ENCODE peak calls at places on chromosomes 16 and 17, in ten cellular contexts. D, G, H, F, Q, W, I, R, J and Y are unnamed samples.

GRCh38 chr17:27846042-27846655 is 45.8 kb upstream of the NOS2 start:
- DNase-seq in D (no peak), G (no peak), H (no peak), F (no peak), Q (no peak), W (no peak), I (no peak), R (no peak), J (no peak), Y (no peak)

GRCh38 chr17:55005520-55005919 is 37.0 kb downstream of the STXBP4 start:
- DNase-seq in D (no peak), G (peak), H (peak), F (no peak), Q (no peak), W (no peak), I (no peak), R (no peak), J (no peak), Y (no peak)

GRCh38 chr17:39360537-39360936 is 40.9 kb downstream of the FBXL20 start:
- DNase-seq in D (no peak), G (no peak), H (no peak), F (no peak), Q (no peak), W (no peak), I (no peak), R (no peak), J (no peak), Y (no peak)

GRCh38 chr17:31744541-31744951 is 114.5 kb downstream of the COPRS start:
- DNase-seq in D (no peak), G (no peak), H (no peak), F (no peak), Q (no peak), W (peak), I (no peak), R (no peak), J (no peak), Y (no peak)

GRCh38 chr16:82587289-82587688 is 39.5 kb upstream of the CDH13 start:
- DNase-seq in D (no peak), G (no peak), H (no peak), F (no peak), Q (no peak), W (no peak), I (no peak), R (no peak), J (no peak), Y (no peak)

GRCh38 chr17:74798239-74798707 is 22.1 kb upstream of the NAT9 start:
- DNase-seq in D (no peak), G (no peak), H (no peak), F (no peak), Q (no peak), W (no peak), I (no peak), R (no peak), J (no peak), Y (no peak)

GRCh38 chr16:30095166-30096078 is 591 bp downstream of the YPEL3 start:
- DNase-seq in D (no peak), G (peak), H (no peak), F (no peak), Q (peak), W (no peak), I (no peak), R (peak), J (no peak), Y (no peak)

GRCh38 chr17:38752930-38753506 is 477 bp downstream of the PSMB3 start:
- DNase-seq in D (no peak), G (no peak), H (no peak), F (no peak), Q (peak), W (no peak), I (no peak), R (no peak), J (no peak), Y (no peak)

GRCh38 chr17:72150632-72151460 is 30.0 kb downstream of the SOX9 start:
- DNase-seq in D (no peak), G (peak), H (no peak), F (no peak), Q (no peak), W (no peak), I (no peak), R (no peak), J (peak), Y (no peak)

GRCh38 chr16:6018848-6019489 is 921.4 kb upstream of the EEF2KMT start:
- DNase-seq in D (no peak), G (peak), H (no peak), F (no peak), Q (peak), W (no peak), I (no peak), R (no peak), J (peak), Y (no peak)

GRCh38 chr17:43915561-43915960 is 8.2 kb upstream of the MPP2 start:
- DNase-seq in D (no peak), G (no peak), H (no peak), F (no peak), Q (no peak), W (no peak), I (no peak), R (no peak), J (no peak), Y (no peak)

GRCh38 chr16:24539850-24540484 is 601 bp downstream of the RBBP6 start:
- DNase-seq in D (peak), G (peak), H (no peak), F (peak), Q (peak), W (peak), I (peak), R (peak), J (no peak), Y (peak)

GRCh38 chr16:29972500-29972899 is 1.2 kb upstream of the TAOK2 start:
- DNase-seq in D (no peak), G (no peak), H (no peak), F (no peak), Q (no peak), W (no peak), I (no peak), R (no peak), J (no peak), Y (no peak)

GRCh38 chr17:67800495-67800928 is 24.8 kb upstream of the BPTF start:
- DNase-seq in D (peak), G (peak), H (peak), F (peak), Q (no peak), W (peak), I (peak), R (peak), J (peak), Y (peak)

GRCh38 chr16:80670170-80670865 is 129.5 kb downstream of the DYNLRB2 start:
- DNase-seq in D (no peak), G (no peak), H (no peak), F (no peak), Q (no peak), W (no peak), I (no peak), R (no peak), J (no peak), Y (no peak)

GRCh38 chr17:82399030-82399429 is 19.1 kb upstream of the HEXD start:
- DNase-seq in D (no peak), G (no peak), H (no peak), F (no peak), Q (peak), W (no peak), I (no peak), R (no peak), J (no peak), Y (no peak)

GRCh38 chr17:7208027-7208571 is 11.5 kb downstream of the DLG4 start:
- DNase-seq in D (no peak), G (peak), H (no peak), F (peak), Q (peak), W (no peak), I (no peak), R (no peak), J (peak), Y (no peak)

GRCh38 chr16:86713021-86713631 is 134.8 kb downstream of the FOXL1 start:
- DNase-seq in D (no peak), G (no peak), H (no peak), F (no peak), Q (peak), W (no peak), I (no peak), R (no peak), J (no peak), Y (no peak)

GRCh38 chr16:86669937-86670772 is 91.8 kb downstream of the FOXL1 start:
- DNase-seq in D (no peak), G (no peak), H (no peak), F (no peak), Q (peak), W (no peak), I (no peak), R (no peak), J (no peak), Y (no peak)

GRCh38 chr16:58582971-58583765 is 46.5 kb downstream of the CNOT1 start:
- DNase-seq in D (no peak), G (peak), H (no peak), F (no peak), Q (no peak), W (no peak), I (no peak), R (no peak), J (no peak), Y (no peak)

GRCh38 chr16:14036869-14037268 is 34.2 kb upstream of the MRTFB start:
- DNase-seq in D (no peak), G (no peak), H (no peak), F (no peak), Q (no peak), W (no peak), I (no peak), R (no peak), J (no peak), Y (no peak)

GRCh38 chr16:81478294-81478693 is 33.7 kb downstream of the CMIP start:
- DNase-seq in D (no peak), G (no peak), H (no peak), F (no peak), Q (no peak), W (no peak), I (no peak), R (no peak), J (no peak), Y (no peak)

GRCh38 chr17:32103476-32104113 is 38.7 kb upstream of the RHOT1 start:
- DNase-seq in D (peak), G (no peak), H (no peak), F (no peak), Q (no peak), W (no peak), I (no peak), R (no peak), J (peak), Y (no peak)

GRCh38 chr16:20372696-20373095 is 20.2 kb upstream of the UMOD start:
- DNase-seq in D (no peak), G (no peak), H (no peak), F (no peak), Q (no peak), W (no peak), I (no peak), R (no peak), J (no peak), Y (no peak)

GRCh38 chr16:26569793-26570192 is 496.9 kb upstream of the C16orf82 start:
- DNase-seq in D (no peak), G (peak), H (no peak), F (no peak), Q (no peak), W (no peak), I (no peak), R (no peak), J (no peak), Y (no peak)

GRCh38 chr17:69551212-69552010 is 136.9 kb downstream of the MAP2K6 start:
- DNase-seq in D (no peak), G (no peak), H (no peak), F (no peak), Q (no peak), W (no peak), I (no peak), R (no peak), J (no peak), Y (no peak)

GRCh38 chr17:49225554-49226236 is 4.9 kb downstream of the PHOSPHO1 start:
- DNase-seq in D (no peak), G (no peak), H (no peak), F (no peak), Q (no peak), W (no peak), I (no peak), R (no peak), J (no peak), Y (no peak)

GRCh38 chr16:23155445-23156049 is 6.3 kb upstream of the USP31 start:
- DNase-seq in D (peak), G (peak), H (peak), F (no peak), Q (no peak), W (no peak), I (no peak), R (peak), J (peak), Y (no peak)

GRCh38 chr16:58187657-58188430 is 10.1 kb downstream of the CSNK2A2 start:
- DNase-seq in D (no peak), G (no peak), H (no peak), F (no peak), Q (peak), W (no peak), I (no peak), R (no peak), J (no peak), Y (no peak)

GRCh38 chr16:27204232-27204915 is 1.0 kb downstream of the KDM8 start:
- DNase-seq in D (no peak), G (peak), H (peak), F (no peak), Q (no peak), W (no peak), I (no peak), R (no peak), J (no peak), Y (no peak)

GRCh38 chr16:71854369-71854948 is 8.7 kb downstream of the ATXN1L start:
- DNase-seq in D (no peak), G (no peak), H (no peak), F (no peak), Q (no peak), W (no peak), I (no peak), R (no peak), J (no peak), Y (no peak)

DNA sequence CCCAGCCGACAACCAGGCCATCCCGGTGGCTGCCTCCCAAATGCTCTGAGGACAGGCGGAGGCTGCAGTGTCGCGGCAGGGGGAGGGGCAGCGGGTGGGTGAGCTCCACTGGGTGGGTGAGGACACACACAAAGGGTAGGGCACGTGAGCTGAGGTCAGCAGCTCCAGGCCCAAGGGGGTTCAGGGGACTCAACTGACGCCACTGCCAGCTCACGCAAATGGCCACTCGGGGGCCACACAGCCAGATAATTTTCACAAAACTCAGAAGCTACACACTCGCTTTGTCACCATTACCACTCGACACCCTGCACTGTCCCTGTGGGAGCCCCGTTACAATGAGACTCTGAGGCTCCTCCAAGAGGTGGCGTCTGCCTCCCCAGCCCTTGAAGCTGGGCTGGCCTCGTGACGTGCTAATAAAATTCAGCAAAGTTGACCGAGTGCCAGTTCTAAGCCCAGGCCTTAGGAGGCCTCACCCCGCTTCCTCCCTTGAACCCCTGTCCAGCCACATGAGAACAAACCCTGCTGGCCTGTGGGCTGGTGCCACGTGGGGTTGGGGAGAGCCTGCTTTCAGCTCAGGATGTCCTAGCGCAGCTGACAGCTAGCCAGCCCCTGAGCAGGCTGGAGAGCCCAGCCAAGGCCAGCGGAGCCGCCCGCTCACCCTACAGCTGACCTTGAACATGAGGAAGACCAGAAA is 56.9 kb downstream of the RMI2 start:
- DNase-seq in D (no peak), G (no peak), H (no peak), F (no peak), Q (no peak), W (peak), I (no peak), R (no peak), J (no peak), Y (no peak)
- H3K27ac ChIP-seq in D (no peak), G (no peak), H (no peak), F (no peak), Q (no peak), W (no peak), I (no peak), R (no peak), J (no peak), Y (no peak)

GRCh38 chr16:4747906-4748681 is 13.8 kb downstream of the DNAAF8 start:
- DNase-seq in D (no peak), G (no peak), H (no peak), F (no peak), Q (no peak), W (no peak), I (no peak), R (no peak), J (no peak), Y (no peak)
- TF ChIP-seq POLR2AphosphoS5 in D (no peak), G (no peak), H (peak), F (no peak), Q (no peak), W (no peak), I (no peak), R (no peak), J (no peak), Y (no peak)

GRCh38 chr17:46759141-46759540 is 59.4 kb downstream of the WNT3 start:
- DNase-seq in D (peak), G (no peak), H (no peak), F (no peak), Q (no peak), W (no peak), I (no peak), R (no peak), J (no peak), Y (no peak)
- H3K27ac ChIP-seq in D (peak), G (no peak), H (no peak), F (peak), Q (no peak), W (no peak), I (no peak), R (no peak), J (no peak), Y (peak)

DNA sequence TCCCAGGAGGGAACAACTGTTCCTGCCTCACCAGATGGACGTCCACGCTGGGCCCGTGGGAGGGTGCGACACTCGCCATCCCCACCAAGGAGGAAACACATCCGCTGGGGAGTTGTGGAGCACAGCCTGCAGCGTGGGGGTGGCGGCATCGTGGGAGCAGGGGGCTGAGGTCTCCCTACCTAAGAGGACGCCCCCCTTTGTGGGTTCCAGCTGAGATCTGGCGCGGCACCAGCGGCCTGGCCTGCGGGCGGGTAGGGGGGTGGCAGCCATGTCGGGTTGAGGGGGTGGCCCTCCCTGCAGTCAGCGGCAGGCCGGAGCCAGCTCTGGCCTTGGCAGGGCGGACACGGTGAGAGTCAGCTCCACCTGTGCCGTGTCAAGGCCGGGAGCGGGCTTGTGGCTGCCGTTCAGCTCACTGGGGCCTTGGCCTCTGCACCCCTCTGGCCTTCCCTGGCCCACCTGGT is 116.7 kb upstream of the CIBAR2 start:
- DNase-seq in D (no peak), G (no peak), H (no peak), F (no peak), Q (peak), W (no peak), I (no peak), R (no peak), J (no peak), Y (no peak)
- TF ChIP-seq POLR2AphosphoS5 in D (no peak), G (no peak), H (no peak), F (no peak), Q (no peak), W (no peak), I (no peak), R (no peak), J (no peak), Y (no peak)

GRCh38 chr16:75000481-75001081 is 1.8 kb downstream of the ZNRF1 start:
- DNase-seq in D (no peak), G (no peak), H (no peak), F (no peak), Q (peak), W (no peak), I (no peak), R (no peak), J (no peak), Y (no peak)
- H3K27ac ChIP-seq in D (no peak), G (no peak), H (no peak), F (peak), Q (peak), W (no peak), I (no peak), R (peak), J (no peak), Y (peak)

GRCh38 chr16:70269471-70269870 is 17.7 kb upstream of the EXOSC6 start:
- DNase-seq in D (no peak), G (no peak), H (no peak), F (no peak), Q (no peak), W (no peak), I (no peak), R (no peak), J (no peak), Y (no peak)
- TF ChIP-seq POLR2AphosphoS5 in D (no peak), G (peak), H (no peak), F (no peak), Q (no peak), W (no peak), I (no peak), R (no peak), J (no peak), Y (no peak)